ENCODE peak calls at places on chromosome 7, in five cellular contexts. P is activated T-cell treated with anti-CD3 and anti-CD28 coated beads for 1 hour; N is effector memory CD4-positive, alpha-beta T cell; H is astrocyte of the hippocampus; I is stimulated activated CD8-positive, alpha-beta memory T cell treated with anti-CD3 and anti-CD28 coated beads, Interleukin-15, amount 100 ng/mL, for 24 hours. C is an unnamed sample.

GRCh38 chr7:131363719-131364118 is 36.0 kb downstream of the MKLN1 start:
- DNase-seq in P (no peak), I (no peak), N (no peak), H (no peak), C (no peak)

GRCh38 chr7:90690159-90690858 is 94.2 kb downstream of the CDK14 start:
- DNase-seq in P (no peak), N (no peak), I (no peak), H (no peak), C (peak)

GRCh38 chr7:107463139-107464078 is 6.4 kb upstream of the GPR22 start:
- DNase-seq in I (no peak), P (peak), N (peak), H (peak), C (peak)

GRCh38 chr7:155362380-155363145 is 64.9 kb downstream of the INSIG1 start:
- DNase-seq in N (no peak), H (no peak), P (no peak), I (no peak), C (peak)

GRCh38 chr7:145339319-145339718 is 503.5 kb upstream of the TPK1 start:
- DNase-seq in P (no peak), H (no peak), N (no peak), I (no peak), C (no peak)

GRCh38 chr7:73815436-73815835 is 15.4 kb upstream of the CLDN4 start:
- DNase-seq in H (no peak), P (no peak), I (no peak), N (no peak), C (no peak)

GRCh38 chr7:12703881-12704280 is 16.4 kb downstream of the ARL4A start:
- DNase-seq in H (no peak), N (no peak), I (no peak), P (no peak), C (no peak)

GRCh38 chr7:101550641-101551531 is 78.2 kb downstream of the MYL10 start:
- DNase-seq in N (no peak), I (no peak), P (no peak), H (no peak), C (no peak)

GRCh38 chr7:108323305-108323832 is 132.9 kb downstream of the NRCAM start:
- DNase-seq in H (no peak), I (no peak), N (no peak), P (no peak), C (no peak)

GRCh38 chr7:43648725-43649406 is 66.0 kb downstream of the STK17A start:
- DNase-seq in H (peak), I (no peak), P (peak), N (peak), C (peak)

GRCh38 chr7:29557954-29558353 is 5.7 kb upstream of the PRR15 start:
- DNase-seq in P (no peak), N (no peak), I (no peak), H (no peak), C (no peak)

GRCh38 chr7:63900394-63901203 is 98.0 kb upstream of the ZNF722 start:
- DNase-seq in H (peak), N (peak), I (peak), P (peak), C (no peak)

GRCh38 chr7:27329917-27330316 is 87.3 kb downstream of the EVX1 start:
- DNase-seq in H (no peak), N (no peak), P (no peak), I (no peak), C (no peak)

GRCh38 chr7:64174328-64174727 is 32.7 kb upstream of the ZNF735 start:
- DNase-seq in P (no peak), I (no peak), N (no peak), H (no peak), C (no peak)